ENCODE peak calls at places on chromosomes 13 and 19, in ten cellular contexts. U is stimulated activated CD4-positive, alpha-beta T cell treated with anti-CD3 and anti-CD28 coated beads, Interleukin-4, amount 100 ng/mL, for 1 hour; G is NCI-H345; P is bronchial epithelial cell; L is endothelial cell; I is cerebellar nuclear complex; M is activated T-cell treated with anti-CD3 and anti-CD28 coated beads for 1 hour; R is KBM-7; X is renal cortical epithelial cell; Z is CD14-positive monocyte. A is an unnamed sample.

GRCh38 chr13:64709079-64709478 is 2521.1 kb downstream of the PCDH9 start:
- DNase-seq in U (no peak), G (no peak), P (no peak), L (no peak), I (no peak), M (no peak), R (no peak), X (no peak), Z (no peak), A (no peak)

GRCh38 chr13:64740493-64740892 is 2489.6 kb downstream of the PCDH9 start:
- DNase-seq in U (no peak), G (no peak), P (no peak), L (no peak), I (no peak), M (no peak), R (no peak), X (no peak), Z (no peak), A (no peak)

GRCh38 chr19:42095814-42096230 is 19.9 kb downstream of the ZNF574 start:
- DNase-seq in U (no peak), G (no peak), P (no peak), L (peak), I (no peak), M (no peak), R (no peak), X (no peak), Z (no peak), A (no peak)

GRCh38 chr13:46612258-46612657 is 59.3 kb downstream of the LRCH1 start:
- DNase-seq in U (no peak), G (no peak), P (no peak), L (no peak), I (no peak), M (no peak), R (no peak), X (no peak), Z (no peak), A (no peak)

GRCh38 chr19:31504221-31504620 is 155.0 kb upstream of the TSHZ3 start:
- DNase-seq in U (no peak), G (no peak), P (no peak), L (no peak), I (no peak), M (no peak), R (no peak), X (no peak), Z (no peak), A (no peak)

GRCh38 chr19:1782501-1782900 is 29.2 kb downstream of the ONECUT3 start:
- DNase-seq in U (no peak), G (no peak), P (no peak), L (no peak), I (no peak), M (no peak), R (no peak), X (no peak), Z (no peak), A (no peak)

GRCh38 chr19:29017788-29018187 is 195.2 kb downstream of the UQCRFS1 start:
- DNase-seq in U (no peak), G (no peak), P (no peak), L (no peak), I (no peak), M (no peak), R (no peak), X (no peak), Z (no peak), A (no peak)

GRCh38 chr13:106354961-106355360 is 180.5 kb downstream of the EFNB2 start:
- DNase-seq in U (no peak), G (no peak), P (no peak), L (no peak), I (no peak), M (no peak), R (no peak), X (no peak), Z (no peak), A (no peak)

GRCh38 chr19:782195-783043 is 14.8 kb upstream of the PTBP1 start:
- DNase-seq in U (no peak), G (no peak), P (peak), L (peak), I (no peak), M (no peak), R (no peak), X (peak), Z (no peak), A (no peak)

GRCh38 chr19:30309983-30310805 is 62.0 kb upstream of the ZNF536 start:
- DNase-seq in U (no peak), G (no peak), P (no peak), L (no peak), I (peak), M (no peak), R (no peak), X (no peak), Z (no peak), A (no peak)

GRCh38 chr13:73173160-73173905 is 114.5 kb downstream of the KLF5 start:
- DNase-seq in U (no peak), G (peak), P (peak), L (no peak), I (no peak), M (no peak), R (no peak), X (no peak), Z (no peak), A (no peak)

GRCh38 chr13:39811051-39811450 is 155.6 kb downstream of the COG6 start:
- DNase-seq in U (no peak), G (no peak), P (no peak), L (no peak), I (no peak), M (no peak), R (no peak), X (no peak), Z (no peak), A (no peak)

GRCh38 chr19:18669524-18669817 is 14.0 kb upstream of the CRTC1 start:
- DNase-seq in U (no peak), G (no peak), P (no peak), L (no peak), I (no peak), M (no peak), R (no peak), X (no peak), Z (no peak), A (no peak)

GRCh38 chr19:23957660-23958281 is 43.1 kb downstream of the ZNF726 start:
- DNase-seq in U (no peak), G (no peak), P (peak), L (no peak), I (no peak), M (no peak), R (no peak), X (peak), Z (no peak), A (no peak)

GRCh38 chr19:4267101-4267900 is 11.8 kb upstream of the SHD start:
- DNase-seq in U (peak), G (peak), P (peak), L (peak), I (no peak), M (peak), R (peak), X (peak), Z (no peak), A (peak)

GRCh38 chr13:110801044-110801443 is 87.5 kb downstream of the ING1 start:
- DNase-seq in U (no peak), G (no peak), P (no peak), L (no peak), I (no peak), M (no peak), R (no peak), X (no peak), Z (no peak), A (no peak)

A was measured in activated T-helper 2 cell treated with anti-CD3 and anti-CD28 coated beads, Interferon-gamma antibody, Interleukin-2, Interleukin-4, amounts not matched to agents 10 μg/mL and 5 μg/mL and 100 μg/mL, durations not matched to agents 14 hours and 24 hours and 36 hours.